ENCODE peak calls at places on chromosomes 4 and X, in four cellular contexts. N, B, C and P are unnamed samples.

GRCh38 chrX:9503261-9503660 is 38.4 kb downstream of the TBL1X start:
- DNase-seq in N (no peak), B (no peak), C (no peak), P (no peak)

GRCh38 chrX:127558811-127559210 is 493.4 kb downstream of the ACTRT1 start:
- DNase-seq in N (no peak), B (no peak), C (no peak), P (no peak)

GRCh38 chrX:135087867-135088266 is 32.5 kb downstream of the ETDB start:
- DNase-seq in N (no peak), B (no peak), C (peak; percentile 35), P (no peak)

GRCh38 chrX:152231106-152231505 is 92.7 kb upstream of the MAGEA10 start:
- DNase-seq in N (no peak), B (no peak), C (no peak), P (no peak)

GRCh38 chr4:145480257-145480656 is 1.4 kb upstream of the SMAD1 start:
- DNase-seq in N (no peak), B (no peak), C (peak; percentile 3), P (no peak)

GRCh38 chr4:121510260-121510942 is 129.6 kb upstream of the QRFPR start:
- DNase-seq in N (no peak), B (no peak), C (no peak), P (no peak)

GRCh38 chr4:120865985-120866384 is 56.5 kb downstream of the PRDM5 start:
- DNase-seq in N (no peak), B (no peak), C (peak; percentile 20), P (no peak)

GRCh38 chr4:46250997-46251396 is 127.1 kb upstream of the GABRG1 start:
- DNase-seq in N (no peak), B (no peak), C (no peak), P (no peak)

GRCh38 chrX:134670241-134670811 is 12.1 kb upstream of the PLAC1 start:
- DNase-seq in N (no peak), B (peak; percentile 6), C (peak; percentile 84), P (no peak)

GRCh38 chr4:1472148-1472797 is 66.0 kb upstream of the NKX1-1 start:
- DNase-seq in N (no peak), B (no peak), C (no peak), P (no peak)

GRCh38 chr4:145130788-145131398 is 32.8 kb downstream of the ABCE1 start:
- DNase-seq in N (no peak), B (peak; percentile 3), C (peak; percentile 93), P (no peak)

GRCh38 chr4:78923459-78924312 is 15.6 kb downstream of the PAQR3 start:
- DNase-seq in N (no peak), B (no peak), C (no peak), P (no peak)

GRCh38 chrX:21972721-21973120 is 32.2 kb downstream of the SMS start:
- DNase-seq in N (no peak), B (no peak), C (peak; percentile 79), P (peak; percentile 40)

GRCh38 chr4:175421506-175421905 is 390.6 kb downstream of the GPM6A start:
- DNase-seq in N (no peak), B (no peak), C (peak; percentile 73), P (no peak)

GRCh38 chrX:22314692-22315091 is 42.0 kb downstream of the CBLL2 start:
- DNase-seq in N (no peak), B (no peak), C (no peak), P (no peak)

GRCh38 chrX:55159556-55159955 is 60.6 kb upstream of the PAGE5 start:
- DNase-seq in N (no peak), B (no peak), C (no peak), P (peak; percentile 27)

GRCh38 chr4:94635172-94635571 is 122.6 kb upstream of the BMPR1B start:
- DNase-seq in N (no peak), B (no peak), C (peak; percentile 82), P (no peak)

GRCh38 chr4:136867465-136867864 is 664.8 kb downstream of the PCDH18 start:
- DNase-seq in N (no peak), B (no peak), C (no peak), P (no peak)

GRCh38 chr4:152193059-152193458 is 342.8 kb downstream of the FBXW7 start:
- DNase-seq in N (no peak), B (no peak), C (peak; percentile 49), P (no peak)

GRCh38 chrX:136768469-136769084 is 12.2 kb downstream of the ARHGEF6 start:
- DNase-seq in N (peak; percentile 40), B (peak; percentile 87), C (peak; percentile 93), P (no peak)
- H3K4me3 ChIP-seq in N (no peak overlapping the region), B (no peak overlapping the region), C (peak overlapping the region; percentile 76), P (no peak overlapping the region)

DNA sequence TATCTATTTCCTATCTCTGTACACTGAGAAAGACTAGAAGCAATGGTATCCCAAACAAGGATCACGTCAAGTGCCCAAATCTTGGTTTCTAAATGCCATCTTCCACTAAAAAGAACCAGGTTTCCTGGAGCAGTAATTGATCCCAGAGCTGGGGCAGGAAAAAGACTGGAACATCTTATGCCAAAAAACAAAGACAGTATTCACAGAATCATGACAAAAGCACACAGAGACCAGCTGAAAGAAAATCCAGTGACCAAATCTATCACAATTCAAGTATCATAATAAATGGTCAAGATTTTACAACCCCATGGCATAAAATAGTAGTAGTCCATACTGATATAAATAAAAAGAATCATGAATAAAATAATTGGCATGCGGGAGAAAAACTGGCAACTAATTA is 44.9 kb downstream of the CENPC start:
- DNase-seq in N (no peak), B (no peak), C (no peak), P (no peak)
- H3K36me3 ChIP-seq in N (no peaks in the 10 kb centered on the region), B (peaks cover 69% of the 10 kb centered on the region), C (peaks cover 15% of the 10 kb centered on the region), P (peaks cover 9% of the 10 kb centered on the region)

GRCh38 chrX:130121505-130121800 is 11.2 kb upstream of the ELF4 start:
- DNase-seq in N (no peak), B (no peak), C (no peak), P (no peak)

GRCh38 chrX:130118396-130118795 is 8.1 kb upstream of the ELF4 start:
- DNase-seq in N (peak; percentile 62), B (no peak), C (peak; percentile 70), P (no peak)

GRCh38 chrX:130120321-130120731 is 10.0 kb upstream of the ELF4 start:
- DNase-seq in N (no peak), B (peak; percentile 40), C (peak; percentile 45), P (no peak)

GRCh38 chrX:130118941-130119640 is 8.8 kb upstream of the ELF4 start:
- DNase-seq in N (no peak), B (no peak), C (peak; percentile 57), P (no peak)

GRCh38 chrX:130120746-130121504 is 10.6 kb upstream of the ELF4 start:
- DNase-seq in N (peak; percentile 82), B (peak; percentile 82), C (peak; percentile 90), P (peak; percentile 73)
- H3K4me3 ChIP-seq in N (peak overlapping the region; percentile 22), B (peak overlapping the region; percentile 34), C (peak overlapping the region; percentile 65), P (no peak overlapping the region)

GRCh38 chr4:47451657-47452056 is 11.8 kb downstream of the COMMD8 start:
- DNase-seq in N (no peak), B (no peak), C (peak; percentile 46), P (no peak)
- H3K36me3 ChIP-seq in N (no peaks in the 10 kb centered on the region), B (no peaks in the 10 kb centered on the region), C (peaks cover 31% of the 10 kb centered on the region), P (peaks cover 18% of the 10 kb centered on the region)

DNA sequence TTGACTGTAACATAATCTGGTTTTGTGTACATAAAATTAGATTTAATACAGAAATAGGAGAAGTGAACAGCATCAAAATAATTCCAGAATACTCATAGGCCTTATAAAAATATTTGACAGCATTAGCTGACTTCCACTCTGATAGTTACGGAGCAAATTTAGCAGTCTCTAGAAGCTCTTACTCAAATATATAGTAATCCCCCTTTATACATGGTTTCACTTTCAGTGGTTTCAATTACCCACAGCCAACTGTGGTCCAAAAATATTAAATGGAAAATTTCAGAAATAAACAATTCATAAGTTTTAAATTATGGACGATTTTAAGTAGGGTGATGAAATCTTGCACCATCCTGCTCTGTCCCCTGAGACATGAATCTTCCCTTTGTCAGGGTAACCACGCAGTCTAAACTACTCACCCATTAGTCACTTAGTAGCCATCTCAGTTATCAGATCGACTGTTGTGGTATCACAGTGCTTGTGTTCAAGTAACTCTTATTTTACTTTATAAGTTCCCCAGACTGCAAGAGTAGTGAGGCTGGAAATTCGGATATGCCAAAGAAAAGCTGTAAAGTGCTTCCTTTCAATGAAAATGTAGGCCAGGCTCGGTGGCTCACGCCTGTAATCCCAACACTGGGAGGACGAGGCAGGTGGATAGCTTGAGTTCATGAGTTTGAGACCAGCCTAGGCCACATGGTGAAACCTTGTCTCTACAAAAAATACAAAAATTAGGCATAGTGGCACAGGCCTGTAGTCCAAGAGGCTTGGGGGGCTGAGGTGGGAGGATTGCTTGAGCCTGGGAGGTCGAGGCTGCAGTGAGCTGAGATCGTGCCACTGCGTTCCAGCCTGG is 17.2 kb upstream of the RTL9 start:
- DNase-seq in N (no peak), B (peak; percentile 46), C (peak; percentile 88), P (no peak)
- H3K4me3 ChIP-seq in N (no peak overlapping the region), B (no peak overlapping the region), C (peak overlapping the region; percentile 61), P (no peak overlapping the region)

GRCh38 chr4:15020502-15021286 is 18.4 kb downstream of the CPEB2 start:
- DNase-seq in N (no peak), B (no peak), C (no peak), P (no peak)
- H3K36me3 ChIP-seq in N (no peaks in the 10 kb centered on the region), B (peaks cover 15% of the 10 kb centered on the region), C (peaks cover 36% of the 10 kb centered on the region), P (no peaks in the 10 kb centered on the region)

GRCh38 chr4:128242601-128243000 is 45.0 kb downstream of the PGRMC2 start:
- DNase-seq in N (no peak), B (no peak), C (no peak), P (no peak)
- H3K4me3 ChIP-seq in N (no peak overlapping the region), B (no peak overlapping the region), C (no peak overlapping the region), P (no peak overlapping the region)

DNA sequence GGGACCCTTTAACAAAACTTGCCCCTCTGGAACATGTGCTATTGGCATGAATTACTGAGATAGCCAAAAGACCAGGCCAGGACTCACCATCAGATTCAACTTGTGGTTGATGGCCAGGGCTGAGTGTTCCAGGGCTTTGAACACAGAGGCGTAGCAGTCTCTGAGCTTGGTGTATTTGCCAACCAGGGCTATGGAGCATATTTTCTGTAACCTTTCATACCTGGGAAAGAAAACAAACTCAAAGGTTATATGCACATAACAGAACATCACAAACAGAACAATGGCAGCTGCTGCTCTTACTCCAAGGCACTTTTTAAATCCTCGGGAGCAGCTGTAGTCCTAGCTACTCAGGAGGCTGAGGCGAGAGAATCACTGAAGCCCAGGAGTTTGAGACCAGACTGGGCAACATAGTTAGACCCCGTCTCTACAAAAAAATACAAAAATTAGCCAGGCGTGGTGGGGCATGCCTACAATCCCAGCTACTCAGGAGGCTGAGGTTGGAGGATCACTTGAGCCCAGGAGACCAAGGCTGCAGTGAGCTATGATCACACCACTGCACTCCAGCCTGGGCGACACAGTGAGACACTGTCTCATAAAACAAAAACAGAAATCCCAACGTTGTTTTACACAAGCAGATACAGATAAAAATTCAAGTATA is 29.3 kb downstream of the CTPS2 start:
- DNase-seq in N (no peak), B (no peak), C (no peak), P (no peak)
- H3K36me3 ChIP-seq in N (no peaks in the 10 kb centered on the region), B (peaks cover 53% of the 10 kb centered on the region), C (no peaks in the 10 kb centered on the region), P (no peaks in the 10 kb centered on the region)

GRCh38 chr4:19074061-19074460 is 1052.5 kb upstream of the LCORL start:
- DNase-seq in N (no peak), B (no peak), C (no peak), P (no peak)
- H3K4me3 ChIP-seq in N (no peak overlapping the region), B (no peak overlapping the region), C (no peak overlapping the region), P (no peak overlapping the region)